ENCODE peak calls at places on chromosomes 3 and 15, in four cellular contexts. A, O, S and X are unnamed samples.

GRCh38 chr3:153961498-153961897 is 159.7 kb upstream of the ARHGEF26 start:
- DNase-seq in S (no peak), O (no peak), A (no peak), X (no peak)

GRCh38 chr3:134427400-134428111 is 53.3 kb upstream of the AMOTL2 start:
- DNase-seq in S (peak; percentile 95), O (peak; percentile 93), A (peak; percentile 99), X (peak; percentile 94)

GRCh38 chr3:163328680-163329079 is 1749.6 kb downstream of the SI start:
- DNase-seq in O (no peak), A (no peak), S (no peak), X (no peak)

GRCh38 chr3:66133050-66133757 is 87.6 kb upstream of the SLC25A26 start:
- DNase-seq in O (no peak), A (no peak), S (no peak), X (no peak)

GRCh38 chr3:129383292-129383860 is 45.1 kb downstream of the EFCAB12 start:
- DNase-seq in S (peak; percentile 77), A (no peak), O (peak; percentile 77), X (no peak)

GRCh38 chr3:102466001-102466400 is 31.2 kb downstream of the ZPLD1 start:
- DNase-seq in S (no peak), A (no peak), O (no peak), X (no peak)

GRCh38 chr15:95087253-95087609 is 855.9 kb downstream of the MCTP2 start:
- DNase-seq in S (no peak), O (peak; percentile 3), A (no peak), X (no peak)

GRCh38 chr3:56593455-56594158 is 36.6 kb downstream of the CCDC66 start:
- DNase-seq in O (no peak), A (no peak), S (no peak), X (no peak)

GRCh38 chr3:59185586-59186381 is 136.0 kb upstream of the CFAP20DC start:
- DNase-seq in O (peak; percentile 2), S (peak; percentile 1), A (no peak), X (no peak)

GRCh38 chr15:89230277-89230676 is 8.9 kb upstream of the RLBP1 start:
- DNase-seq in O (no peak), A (no peak), S (no peak), X (no peak)

GRCh38 chr3:58101499-58102370 is 93.5 kb downstream of the FLNB start:
- DNase-seq in O (no peak), S (no peak), A (no peak), X (no peak)

GRCh38 chr3:60792287-60792852 is 458.9 kb downstream of the FHIT start:
- DNase-seq in O (no peak), A (no peak), S (no peak), X (no peak)

GRCh38 chr15:22939051-22939450 is 41.1 kb downstream of the CYFIP1 start:
- DNase-seq in A (no peak), O (no peak), S (no peak), X (no peak)

GRCh38 chr3:66342717-66343373 is 122.0 kb downstream of the SLC25A26 start:
- DNase-seq in S (no peak), O (no peak), A (no peak), X (no peak)

GRCh38 chr15:33374181-33375006 is 63.6 kb downstream of the RYR3 start:
- DNase-seq in O (no peak), S (no peak), A (no peak), X (no peak)

GRCh38 chr15:51281368-51281967 is 56.9 kb downstream of the CYP19A1 start:
- DNase-seq in S (peak; percentile 76), A (no peak), O (peak; percentile 80), X (no peak)

GRCh38 chr3:50600141-50600753 is 11.3 kb downstream of the CISH start:
- DNase-seq in A (no peak), O (no peak), S (no peak), X (no peak)

GRCh38 chr3:50599716-50600118 is 11.9 kb downstream of the CISH start:
- DNase-seq in O (peak; percentile 39), A (no peak), S (no peak), X (no peak)

GRCh38 chr3:50599115-50599715 is 12.4 kb downstream of the CISH start:
- DNase-seq in O (no peak), A (no peak), S (no peak), X (no peak)

GRCh38 chr3:50602675-50603191 is 8.8 kb downstream of the CISH start:
- DNase-seq in A (no peak), S (peak; percentile 23), O (no peak), X (no peak)

GRCh38 chr3:50600841-50601591 is 10.6 kb downstream of the CISH start:
- DNase-seq in S (peak; percentile 99), O (peak; percentile 99), A (peak; percentile 94), X (peak; percentile 87)
- H3K4me3 ChIP-seq in S (no peak overlapping the region), O (peak overlapping the region; percentile 7), A (peak overlapping the region; percentile 30), X (no peak overlapping the region)

DNA sequence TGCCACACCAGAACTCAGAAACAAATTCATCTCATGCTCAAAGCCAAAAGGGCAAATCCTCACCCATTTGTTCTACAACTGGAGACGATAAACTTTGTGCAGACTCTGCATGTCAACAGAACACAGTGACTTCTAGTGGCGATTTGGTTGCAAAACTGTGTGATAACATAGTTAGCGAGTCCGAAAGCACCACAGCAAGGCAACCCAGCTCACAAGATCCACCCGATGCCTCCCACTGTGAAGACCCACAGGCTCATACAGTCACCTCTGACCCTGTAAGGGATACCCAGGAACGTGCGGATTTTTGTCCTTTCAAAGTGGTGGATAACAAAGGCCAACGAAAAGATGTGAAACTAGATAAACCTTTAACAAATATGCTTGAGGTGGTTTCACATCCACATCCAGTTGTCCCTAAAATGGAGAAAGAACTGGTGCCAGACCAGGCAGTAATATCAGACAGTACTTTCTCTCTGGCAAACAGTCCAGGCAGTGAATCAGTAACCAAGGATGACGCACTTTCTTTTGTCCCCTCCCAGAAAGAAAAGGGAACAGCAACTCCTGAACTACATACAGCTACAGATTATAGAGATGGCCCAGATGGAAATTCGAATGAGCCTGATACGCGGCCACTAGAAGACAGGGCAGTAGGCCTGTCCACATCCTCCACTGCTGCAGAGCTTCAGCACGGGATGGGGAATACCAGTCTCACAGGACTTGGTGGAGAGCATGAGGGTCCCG is 199.7 kb downstream of the AKAP13 start:
- DNase-seq in S (peak; percentile 85), O (peak; percentile 81), A (no peak), X (no peak)
- H3K4me3 ChIP-seq in S (no peak overlapping the region), O (peak overlapping the region; percentile 25), A (no peak overlapping the region), X (peak overlapping the region; percentile 35)

GRCh38 chr3:112632596-112632995 is 8.3 kb downstream of the CCDC80 start:
- DNase-seq in S (no peak), A (no peak), O (no peak), X (no peak)
- H3K4me3 ChIP-seq in S (no peak overlapping the region), A (peak overlapping the region; percentile 74), O (no peak overlapping the region), X (no peak overlapping the region)

DNA sequence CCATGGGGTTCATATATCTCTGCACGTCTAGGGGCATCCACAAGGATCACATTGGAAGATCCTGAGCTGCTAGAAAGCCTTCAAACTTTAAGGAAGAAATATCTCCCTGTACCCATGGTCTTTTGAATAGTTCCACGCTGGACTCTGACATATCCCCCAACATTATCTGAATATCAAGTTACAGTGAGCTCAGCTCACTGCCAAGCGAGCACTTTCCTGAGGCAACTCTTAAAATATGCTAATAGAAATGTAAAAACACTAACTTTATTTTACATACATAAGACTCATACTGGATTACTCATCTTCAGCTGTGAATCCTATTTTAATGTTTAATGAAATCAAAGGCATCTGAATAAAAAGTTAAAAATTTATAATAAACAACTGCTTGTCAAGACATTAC is 420.2 kb upstream of the CCDC54 start:
- DNase-seq in S (peak; percentile 16), O (peak; percentile 28), A (peak; percentile 49), X (no peak)
- H3K4me3 ChIP-seq in S (no peak overlapping the region), O (no peak overlapping the region), A (no peak overlapping the region), X (no peak overlapping the region)

DNA sequence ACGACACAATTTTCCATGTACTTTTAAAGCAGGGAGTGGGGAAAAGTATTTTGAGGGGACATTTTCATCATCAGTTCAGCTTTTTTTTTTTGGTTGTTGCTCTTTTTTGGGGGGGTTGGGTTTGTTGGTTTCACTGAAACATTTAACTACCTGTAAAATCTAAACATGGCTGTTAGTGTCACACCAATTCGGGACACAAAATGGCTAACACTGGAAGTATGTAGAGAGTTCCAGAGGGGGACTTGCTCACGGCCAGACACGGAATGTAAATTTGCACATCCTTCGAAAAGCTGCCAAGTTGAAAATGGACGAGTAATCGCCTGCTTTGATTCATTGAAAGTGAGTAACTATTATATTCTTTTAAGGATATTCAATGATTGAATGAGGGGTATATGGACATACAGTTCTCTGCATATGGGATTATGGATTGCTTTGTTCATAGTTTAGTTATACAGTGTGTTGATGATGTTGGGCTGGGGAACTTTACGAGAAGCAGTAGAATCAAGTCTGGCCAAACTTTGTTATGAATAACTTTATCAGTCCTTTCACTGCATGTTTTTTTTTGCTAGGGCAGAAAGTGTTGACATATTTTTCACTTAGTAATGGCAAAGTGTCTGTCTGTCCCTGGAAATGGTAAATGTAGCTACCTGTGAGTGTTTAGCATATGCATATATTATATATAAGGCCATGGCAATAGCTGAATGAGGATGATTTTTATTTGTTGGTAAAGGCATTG is 31.5 kb downstream of the MBNL1 start:
- DNase-seq in O (no peak), S (no peak), A (no peak), X (no peak)
- H3K4me3 ChIP-seq in O (no peak overlapping the region), S (no peak overlapping the region), A (peak overlapping the region; percentile 37), X (peak overlapping the region; percentile 4)

GRCh38 chr15:84817461-84818081 is 415 bp downstream of the ALPK3 start:
- DNase-seq in S (peak; percentile 47), O (no peak), A (no peak), X (no peak)
- H3K4me3 ChIP-seq in S (peak overlapping the region; percentile 47), O (no peak overlapping the region), A (no peak overlapping the region), X (peak overlapping the region; percentile 42)

GRCh38 chr15:49606594-49606993 is 14.0 kb downstream of the FAM227B start:
- DNase-seq in S (peak; percentile 11), A (no peak), O (no peak), X (no peak)
- H3K4me3 ChIP-seq in S (no peak overlapping the region), A (no peak overlapping the region), O (no peak overlapping the region), X (no peak overlapping the region)

GRCh38 chr3:142961539-142961938 is 1.9 kb downstream of the PAQR9 start:
- DNase-seq in S (no peak), A (no peak), O (no peak), X (no peak)
- H3K4me3 ChIP-seq in S (no peak overlapping the region), A (no peak overlapping the region), O (no peak overlapping the region), X (no peak overlapping the region)

DNA sequence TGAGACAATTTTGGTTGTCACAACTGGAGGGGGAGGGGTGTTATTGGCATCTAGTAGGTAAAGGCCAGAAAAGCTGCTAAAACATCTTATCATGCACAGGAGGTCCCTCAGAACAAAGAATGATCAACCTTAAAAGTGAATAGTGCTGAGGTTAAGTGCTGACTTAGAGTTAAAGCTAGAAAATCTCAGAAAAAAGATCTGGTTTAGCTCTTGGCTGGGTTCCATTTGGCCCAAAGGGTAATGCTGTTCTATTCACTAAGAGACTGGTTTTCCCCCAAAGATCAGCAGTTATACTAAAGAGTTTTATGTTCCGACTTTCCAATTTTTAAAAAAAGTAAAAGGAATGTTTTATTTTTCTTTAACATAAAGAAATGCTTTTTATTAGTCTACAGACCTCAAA is 15.6 kb downstream of the DCBLD2 start:
- DNase-seq in O (peak; percentile 56), A (no peak), S (peak; percentile 58), X (no peak)
- H3K4me3 ChIP-seq in O (no peak overlapping the region), A (no peak overlapping the region), S (no peak overlapping the region), X (peak overlapping the region; percentile 95)